ENCODE peak calls at places on chromosomes 2 and 18, in seven cellular contexts. Z is uterus, H is Calu3, E is A549, G is kidney epithelial cell, I is WERI-Rb-1, N is neural crest cell. M is an unnamed sample.

GRCh38 chr2:219402665-219403515 is 15.2 kb upstream of the DNPEP start:
- DNase-seq in N (peak; percentile 64), H (peak; percentile 66), I (peak; percentile 83), E (peak; percentile 84), Z (peak; percentile 74), G (peak; percentile 35), M (no peak)

GRCh38 chr2:61640406-61640805 is 102.2 kb upstream of the XPO1 start:
- DNase-seq in Z (no peak), H (no peak), G (no peak), N (no peak), I (no peak), E (no peak), M (no peak)

GRCh38 chr2:217912030-217913024 is 90.5 kb downstream of the TNS1 start:
- DNase-seq in E (no peak), G (no peak), N (no peak), I (no peak), H (no peak), Z (peak; percentile 35), M (no peak)

GRCh38 chr18:79912409-79912991 is 39.0 kb downstream of the SLC66A2 start:
- DNase-seq in I (no peak), Z (peak; percentile 11), G (no peak), N (no peak), H (no peak), E (no peak), M (no peak)

GRCh38 chr2:172105715-172106124 is 3.0 kb upstream of the DLX2 start:
- DNase-seq in G (no peak), H (no peak), Z (no peak), I (no peak), N (no peak), E (no peak), M (no peak)

GRCh38 chr2:54824582-54824981 is 101.1 kb downstream of the EML6 start:
- DNase-seq in Z (no peak), N (no peak), G (no peak), H (no peak), I (no peak), E (no peak), M (no peak)

GRCh38 chr2:49069829-49070228 is 84.5 kb downstream of the FSHR start:
- DNase-seq in E (no peak), Z (no peak), G (no peak), N (no peak), I (no peak), H (no peak), M (no peak)

GRCh38 chr2:221527759-221528444 is 44.2 kb downstream of the EPHA4 start:
- DNase-seq in Z (no peak), N (no peak), G (no peak), E (no peak), I (no peak), H (peak; percentile 30), M (no peak)

GRCh38 chr2:42010743-42011298 is 37.0 kb upstream of the PKDCC start:
- DNase-seq in H (no peak), I (no peak), E (no peak), N (no peak), Z (no peak), G (peak; percentile 68), M (no peak)

GRCh38 chr2:68506170-68506569 is 38.8 kb downstream of the APLF start:
- DNase-seq in N (no peak), H (no peak), E (no peak), G (no peak), I (no peak), Z (no peak), M (no peak)

GRCh38 chr18:54162431-54162830 is 62.0 kb downstream of the MBD2 start:
- DNase-seq in Z (no peak), E (no peak), G (peak; percentile 14), I (no peak), H (no peak), N (no peak), M (no peak)

GRCh38 chr2:214604861-214605260 is 194.0 kb downstream of the VWC2L start:
- DNase-seq in Z (no peak), G (no peak), E (peak; percentile 4), N (no peak), H (no peak), I (no peak), M (no peak)

GRCh38 chr18:616380-616995 is 19.7 kb downstream of the CLUL1 start:
- DNase-seq in H (peak; percentile 21), G (no peak), Z (no peak), N (no peak), I (no peak), E (peak; percentile 47), M (no peak)

GRCh38 chr18:27695509-27695908 is 481.4 kb downstream of the CDH2 start:
- DNase-seq in H (no peak), E (no peak), N (no peak), I (no peak), G (peak; percentile 56), Z (no peak), M (no peak)

GRCh38 chr2:74461187-74462053 is 3.2 kb downstream of the WBP1 start:
- DNase-seq in H (peak; percentile 40), Z (no peak), G (no peak), E (peak; percentile 47), I (peak; percentile 60), N (no peak), M (no peak)

GRCh38 chr2:86790134-86790827 is 432 bp downstream of the CD8A start:
- DNase-seq in E (peak; percentile 7), G (no peak), H (no peak), N (no peak), Z (no peak), I (no peak), M (peak; percentile 41)

GRCh38 chr2:25979006-25979405 is 3.3 kb downstream of the KIF3C start:
- DNase-seq in E (no peak), H (no peak), G (no peak), I (no peak), Z (no peak), N (no peak), M (no peak)

GRCh38 chr2:23065210-23065609 is 319.8 kb upstream of the KLHL29 start:
- DNase-seq in E (no peak), I (no peak), Z (no peak), H (no peak), G (no peak), N (no peak), M (no peak)

GRCh38 chr2:172079838-172080640 is 5.3 kb upstream of the DLX1 start:
- DNase-seq in N (no peak), H (no peak), I (no peak), Z (no peak), E (no peak), G (no peak), M (no peak)

GRCh38 chr2:16063955-16064633 is 123.7 kb downstream of the MYCN start:
- DNase-seq in N (no peak), Z (no peak), H (no peak), I (no peak), G (no peak), E (no peak), M (no peak)

GRCh38 chr2:125405816-125406215 is 1250.1 kb upstream of the GYPC start:
- DNase-seq in H (no peak), G (peak; percentile 85), N (no peak), Z (no peak), E (peak; percentile 82), I (no peak), M (no peak)

GRCh38 chr2:143468341-143468888 is 339.2 kb downstream of the ARHGAP15 start:
- DNase-seq in H (no peak), I (no peak), N (no peak), Z (no peak), E (no peak), G (no peak), M (no peak)

GRCh38 chr2:215156453-215156852 is 18.0 kb upstream of the ABCA12 start:
- DNase-seq in I (no peak), H (no peak), E (no peak), N (no peak), G (no peak), Z (no peak), M (no peak)

GRCh38 chr18:25921677-25922421 is 168.6 kb downstream of the SS18 start:
- DNase-seq in Z (no peak), E (peak; percentile 66), N (peak; percentile 3), G (no peak), H (peak; percentile 63), I (peak; percentile 64), M (no peak)

GRCh38 chr18:25915907-25916306 is 174.5 kb downstream of the SS18 start:
- DNase-seq in N (no peak), G (no peak), Z (no peak), H (no peak), E (no peak), I (no peak), M (no peak)
- TF ChIP-seq CTCF in N (peak; percentile 40), G (peak; percentile 14), Z (no peak), H (no peak), E (no peak), I (no peak), M (peak; percentile 32)

DNA sequence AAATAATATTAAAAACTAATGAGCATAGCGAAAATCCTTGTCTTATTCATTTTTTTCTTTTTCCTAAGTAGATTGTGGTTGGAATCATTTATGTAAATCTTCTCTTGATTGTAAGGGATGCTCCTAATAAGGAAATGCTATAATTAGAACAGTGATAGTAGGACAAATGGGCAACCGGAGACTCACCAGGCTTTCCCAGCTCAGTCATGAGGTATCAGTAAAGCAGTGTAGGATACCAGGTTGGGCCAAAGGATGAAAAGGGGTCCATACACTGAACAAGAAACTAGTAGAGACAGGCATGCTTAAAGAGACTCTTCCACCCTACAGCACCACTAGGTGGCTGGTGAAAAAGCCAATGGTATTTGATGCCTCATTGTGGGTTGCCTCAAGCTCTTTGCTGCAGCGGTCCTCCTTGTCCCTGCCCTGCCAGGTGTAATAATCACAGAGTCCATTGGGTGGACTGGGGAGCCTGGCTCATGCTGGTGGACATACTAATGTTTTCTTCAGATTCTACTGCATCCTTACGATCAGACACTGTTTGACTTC is 71.4 kb upstream of the FAM98A start:
- DNase-seq in Z (no peak), E (peak; percentile 47), I (no peak), H (no peak), N (no peak), G (no peak), M (no peak)
- TF ChIP-seq CTCF in Z (no peak), E (no peak), I (peak; percentile 44), H (no peak), N (peak; percentile 21), G (no peak), M (no peak)

GRCh38 chr2:70261501-70261900 is 3.6 kb downstream of the PCYOX1 start:
- DNase-seq in G (no peak), E (no peak), H (no peak), Z (no peak), N (no peak), I (no peak), M (no peak)

GRCh38 chr2:70255637-70256314 is 2.2 kb upstream of the PCYOX1 start:
- DNase-seq in H (no peak), G (no peak), N (no peak), E (no peak), Z (no peak), I (no peak), M (no peak)

DNA sequence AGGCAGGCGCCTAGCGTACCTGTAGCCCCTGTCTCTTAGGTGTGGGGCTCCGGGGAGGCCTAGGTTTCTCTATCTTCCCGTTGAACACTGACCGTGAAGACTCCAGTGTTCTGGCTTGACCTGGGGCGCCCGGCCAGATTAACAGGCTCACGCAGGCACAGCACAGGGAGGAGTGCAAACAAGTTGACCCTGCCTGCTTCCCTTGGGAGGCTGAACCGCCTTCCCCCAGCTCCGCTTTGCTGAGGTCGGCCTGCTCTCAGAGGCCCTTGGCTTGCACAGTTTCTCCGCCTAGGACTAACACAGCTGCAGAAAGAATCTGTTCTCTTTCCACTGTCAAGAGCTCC is 567 bp downstream of the PCYOX1 start:
- DNase-seq in Z (peak; percentile 79), H (no peak), I (peak; percentile 65), E (peak; percentile 34), N (no peak), G (no peak), M (no peak)
- TF ChIP-seq CTCF in Z (no peak), H (no peak), I (no peak), E (no peak), N (no peak), G (no peak), M (no peak)

GRCh38 chr2:165558832-165559231 is 89.3 kb downstream of the CSRNP3 start:
- DNase-seq in E (no peak), Z (no peak), G (no peak), H (no peak), I (no peak), N (no peak), M (no peak)
- TF ChIP-seq CTCF in E (no peak), Z (no peak), G (no peak), H (no peak), I (no peak), N (no peak), M (no peak)

M was measured in mesothelial cell of epicardium.